ENCODE peak calls at places on chromosomes 3 and 15, in six cellular contexts. One of them, this sample, is unnamed.

GRCh38 chr15:70486451-70487379 is 276.6 kb downstream of the UACA start:
- DNase-seq in fibroblast of lung: peak; percentile 97
- DNase-seq in ascending aorta: peak; percentile 76
- DNase-seq in colonic mucosa: no peak
- DNase-seq in lung: no peak
- DNase-seq in mammary epithelial cell: peak; percentile 93
- DNase-seq in this sample: no peak

GRCh38 chr3:111616417-111617105 is 21.4 kb upstream of the ZBED2 start:
- DNase-seq in mammary epithelial cell: peak; percentile 65
- DNase-seq in ascending aorta: no peak
- DNase-seq in lung: no peak
- DNase-seq in colonic mucosa: no peak
- DNase-seq in fibroblast of lung: no peak
- DNase-seq in this sample: no peak

GRCh38 chr3:117059990-117060338 is 350.4 kb downstream of the TUSC7 start:
- DNase-seq in fibroblast of lung: no peak
- DNase-seq in ascending aorta: no peak
- DNase-seq in colonic mucosa: no peak
- DNase-seq in mammary epithelial cell: no peak
- DNase-seq in lung: no peak
- DNase-seq in this sample: no peak

GRCh38 chr3:155334215-155334896 is 40.9 kb upstream of the STRIT1 start:
- DNase-seq in mammary epithelial cell: no peak
- DNase-seq in lung: no peak
- DNase-seq in colonic mucosa: no peak
- DNase-seq in fibroblast of lung: no peak
- DNase-seq in ascending aorta: no peak
- DNase-seq in this sample: no peak

GRCh38 chr15:70435872-70436271 is 327.5 kb downstream of the UACA start:
- DNase-seq in colonic mucosa: no peak
- DNase-seq in mammary epithelial cell: no peak
- DNase-seq in ascending aorta: no peak
- DNase-seq in fibroblast of lung: no peak
- DNase-seq in lung: no peak
- DNase-seq in this sample: no peak

GRCh38 chr3:169133178-169134161 is 530.0 kb downstream of the MECOM start:
- DNase-seq in mammary epithelial cell: no peak
- DNase-seq in fibroblast of lung: no peak
- DNase-seq in ascending aorta: no peak
- DNase-seq in colonic mucosa: no peak
- DNase-seq in lung: no peak
- DNase-seq in this sample: no peak

GRCh38 chr3:126031981-126032471 is 51.9 kb downstream of the SLC41A3 start:
- DNase-seq in ascending aorta: peak; percentile 42
- DNase-seq in lung: no peak
- DNase-seq in mammary epithelial cell: no peak
- DNase-seq in colonic mucosa: peak; percentile 5
- DNase-seq in fibroblast of lung: no peak
- DNase-seq in this sample: no peak

GRCh38 chr15:76903251-76903681 is 1.9 kb downstream of the SCAPER start:
- DNase-seq in ascending aorta: no peak
- DNase-seq in colonic mucosa: no peak
- DNase-seq in fibroblast of lung: peak; percentile 59
- DNase-seq in lung: no peak
- DNase-seq in mammary epithelial cell: peak; percentile 13
- DNase-seq in this sample: no peak

GRCh38 chr3:56468184-56469106 is at the start of gene ERC2:
- DNase-seq in fibroblast of lung: peak; percentile 38
- DNase-seq in mammary epithelial cell: peak; percentile 27
- DNase-seq in colonic mucosa: peak; percentile 52
- DNase-seq in lung: peak; percentile 43
- DNase-seq in ascending aorta: no peak
- DNase-seq in this sample: peak; percentile 58

GRCh38 chr15:44443515-44443914 is 16.1 kb downstream of the CTDSPL2 start:
- DNase-seq in mammary epithelial cell: no peak
- DNase-seq in colonic mucosa: no peak
- DNase-seq in fibroblast of lung: no peak
- DNase-seq in lung: no peak
- DNase-seq in ascending aorta: no peak
- DNase-seq in this sample: no peak

GRCh38 chr15:44435893-44436667 is 8.7 kb downstream of the CTDSPL2 start:
- DNase-seq in ascending aorta: no peak
- DNase-seq in colonic mucosa: no peak
- DNase-seq in lung: no peak
- DNase-seq in mammary epithelial cell: peak; percentile 56
- DNase-seq in fibroblast of lung: peak; percentile 19
- DNase-seq in this sample: no peak

GRCh38 chr15:44438402-44438801 is 11.0 kb downstream of the CTDSPL2 start:
- DNase-seq in lung: no peak
- DNase-seq in fibroblast of lung: no peak
- DNase-seq in colonic mucosa: no peak
- DNase-seq in ascending aorta: no peak
- DNase-seq in mammary epithelial cell: no peak
- DNase-seq in this sample: no peak

DNA sequence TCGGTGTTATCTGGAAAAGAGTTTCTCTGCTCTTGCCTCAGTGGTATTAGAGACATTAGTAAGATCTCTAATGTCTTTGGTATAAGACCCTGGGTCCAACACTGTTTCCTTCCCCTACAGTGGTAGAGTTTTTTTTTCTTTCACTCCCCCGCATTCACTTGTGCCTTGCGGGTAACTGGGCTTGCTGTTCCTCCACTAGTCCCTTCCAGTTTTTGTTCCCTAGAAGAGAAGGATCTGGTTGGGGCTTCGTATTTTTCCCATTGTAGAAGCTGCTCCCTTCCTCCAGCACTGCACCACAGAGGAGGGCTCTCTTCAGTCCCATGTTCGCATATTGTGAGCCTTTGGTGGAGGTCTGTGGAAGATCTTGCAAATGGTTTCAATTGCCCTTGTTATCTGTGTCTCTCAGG is 13.7 kb downstream of the CTDSPL2 start:
- DNase-seq in mammary epithelial cell: no peak
- DNase-seq in fibroblast of lung: no peak
- DNase-seq in ascending aorta: no peak
- DNase-seq in lung: no peak
- DNase-seq in colonic mucosa: no peak
- DNase-seq in this sample: no peak
- H3K4me3 ChIP-seq in mammary epithelial cell: no peak overlapping the region
- H3K4me3 ChIP-seq in fibroblast of lung: no peak overlapping the region
- H3K4me3 ChIP-seq in ascending aorta: no peak overlapping the region
- H3K4me3 ChIP-seq in lung: no peak overlapping the region
- H3K4me3 ChIP-seq in colonic mucosa: no peak overlapping the region
- H3K4me3 ChIP-seq in this sample: no peak overlapping the region

GRCh38 chr3:127425505-127426443 is 137.9 kb upstream of the PRR20G start:
- DNase-seq in mammary epithelial cell: no peak
- DNase-seq in ascending aorta: peak; percentile 56
- DNase-seq in lung: no peak
- DNase-seq in colonic mucosa: no peak
- DNase-seq in fibroblast of lung: no peak
- DNase-seq in this sample: no peak

GRCh38 chr3:127427169-127427655 is 139.4 kb upstream of the PRR20G start:
- DNase-seq in colonic mucosa: no peak
- DNase-seq in fibroblast of lung: no peak
- DNase-seq in mammary epithelial cell: no peak
- DNase-seq in lung: no peak
- DNase-seq in ascending aorta: peak; percentile 42
- DNase-seq in this sample: no peak

GRCh38 chr3:127428344-127429001 is 140.6 kb upstream of the PRR20G start:
- DNase-seq in fibroblast of lung: no peak
- DNase-seq in ascending aorta: peak; percentile 11
- DNase-seq in colonic mucosa: no peak
- DNase-seq in lung: no peak
- DNase-seq in mammary epithelial cell: peak; percentile 14
- DNase-seq in this sample: no peak

GRCh38 chr3:127426444-127427168 is 138.8 kb upstream of the PRR20G start:
- DNase-seq in colonic mucosa: no peak
- DNase-seq in fibroblast of lung: no peak
- DNase-seq in ascending aorta: peak; percentile 41
- DNase-seq in mammary epithelial cell: no peak
- DNase-seq in lung: no peak
- DNase-seq in this sample: no peak

DNA sequence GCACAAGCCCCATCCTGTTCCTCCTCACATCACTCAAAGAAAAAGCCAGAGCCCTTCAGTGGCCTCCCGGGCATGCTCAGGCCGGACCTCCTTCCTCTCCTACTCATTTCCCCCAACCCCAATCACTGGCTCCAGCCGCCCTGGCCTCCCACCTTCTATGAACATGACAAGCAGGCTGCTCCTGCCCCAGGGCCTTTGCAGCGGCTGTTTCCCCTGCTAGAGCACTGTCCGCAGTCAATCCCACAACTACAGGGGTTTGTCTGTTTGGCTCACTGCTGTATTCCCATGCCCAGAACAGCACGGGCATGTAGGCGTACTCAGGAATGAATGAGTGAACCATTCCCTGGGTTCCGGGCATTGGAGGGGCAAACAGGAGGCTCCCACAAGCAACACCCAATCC is 139.8 kb upstream of the PRR20G start:
- DNase-seq in fibroblast of lung: no peak
- DNase-seq in lung: no peak
- DNase-seq in mammary epithelial cell: peak; percentile 15
- DNase-seq in colonic mucosa: no peak
- DNase-seq in ascending aorta: peak; percentile 33
- DNase-seq in this sample: no peak
- H3K27me3 ChIP-seq in fibroblast of lung: no peaks in the 10 kb centered on the region
- H3K27me3 ChIP-seq in lung: no peaks in the 10 kb centered on the region
- H3K27me3 ChIP-seq in mammary epithelial cell: no peaks in the 10 kb centered on the region
- H3K27me3 ChIP-seq in colonic mucosa: peaks cover 1% of the 10 kb centered on the region
- H3K27me3 ChIP-seq in ascending aorta: no peaks in the 10 kb centered on the region
- H3K27me3 ChIP-seq in this sample: no peaks in the 10 kb centered on the region

GRCh38 chr15:64847016-64847415 is 5.3 kb downstream of the PLEKHO2 start:
- DNase-seq in mammary epithelial cell: peak; percentile 57
- DNase-seq in lung: no peak
- DNase-seq in fibroblast of lung: no peak
- DNase-seq in colonic mucosa: no peak
- DNase-seq in ascending aorta: no peak
- DNase-seq in this sample: no peak
- H3K4me1 ChIP-seq in mammary epithelial cell: peaks cover 59% of the 10 kb centered on the region
- H3K4me1 ChIP-seq in lung: no peaks in the 10 kb centered on the region
- H3K4me1 ChIP-seq in fibroblast of lung: peaks cover 33% of the 10 kb centered on the region
- H3K4me1 ChIP-seq in colonic mucosa: no peaks in the 10 kb centered on the region
- H3K4me1 ChIP-seq in ascending aorta: peaks cover 34% of the 10 kb centered on the region
- H3K4me1 ChIP-seq in this sample: peaks cover 13% of the 10 kb centered on the region

GRCh38 chr15:96344706-96345559 is 14.4 kb downstream of the NR2F2 start:
- DNase-seq in lung: no peak
- DNase-seq in ascending aorta: peak; percentile 60
- DNase-seq in colonic mucosa: peak; percentile 19
- DNase-seq in fibroblast of lung: peak; percentile 40
- DNase-seq in mammary epithelial cell: no peak
- DNase-seq in this sample: no peak

GRCh38 chr15:96342143-96342466 is 11.6 kb downstream of the NR2F2 start:
- DNase-seq in colonic mucosa: no peak
- DNase-seq in ascending aorta: no peak
- DNase-seq in fibroblast of lung: no peak
- DNase-seq in lung: no peak
- DNase-seq in mammary epithelial cell: no peak
- DNase-seq in this sample: no peak

GRCh38 chr15:96344120-96344705 is 13.7 kb downstream of the NR2F2 start:
- DNase-seq in fibroblast of lung: peak; percentile 43
- DNase-seq in mammary epithelial cell: no peak
- DNase-seq in ascending aorta: peak; percentile 57
- DNase-seq in lung: no peak
- DNase-seq in colonic mucosa: peak; percentile 16
- DNase-seq in this sample: no peak

GRCh38 chr15:96342611-96343528 is 12.4 kb downstream of the NR2F2 start:
- DNase-seq in fibroblast of lung: peak; percentile 51
- DNase-seq in ascending aorta: no peak
- DNase-seq in lung: peak; percentile 4
- DNase-seq in colonic mucosa: peak; percentile 22
- DNase-seq in mammary epithelial cell: no peak
- DNase-seq in this sample: no peak

GRCh38 chr15:96343529-96344072 is 13.1 kb downstream of the NR2F2 start:
- DNase-seq in mammary epithelial cell: no peak
- DNase-seq in fibroblast of lung: peak; percentile 29
- DNase-seq in colonic mucosa: peak; percentile 14
- DNase-seq in lung: no peak
- DNase-seq in ascending aorta: peak; percentile 51
- DNase-seq in this sample: no peak
- H3K4me3 ChIP-seq in mammary epithelial cell: no peak overlapping the region
- H3K4me3 ChIP-seq in fibroblast of lung: peak overlapping the region; percentile 55
- H3K4me3 ChIP-seq in colonic mucosa: no peak overlapping the region
- H3K4me3 ChIP-seq in lung: no peak overlapping the region
- H3K4me3 ChIP-seq in ascending aorta: no peak overlapping the region
- H3K4me3 ChIP-seq in this sample: no peak overlapping the region